ENCODE peak calls at places on chromosomes 1 and 21, in five cellular contexts. D, H, V, M and U are unnamed samples.

GRCh38 chr1:94798472-94798871 is 21.7 kb upstream of the SLC44A3 start:
- DNase-seq in V (no peak), M (no peak), H (no peak), D (no peak), U (no peak)

GRCh38 chr1:224333309-224333926 is 3.4 kb upstream of the NVL start:
- DNase-seq in H (peak; percentile 66), M (no peak), V (no peak), D (peak; percentile 54), U (no peak)

GRCh38 chr1:167599839-167600581 is 30.0 kb upstream of the RCSD1 start:
- DNase-seq in M (no peak), D (peak; percentile 58), H (no peak), V (no peak), U (no peak)

GRCh38 chr1:118842462-118843201 is 145.5 kb downstream of the TBX15 start:
- DNase-seq in D (peak; percentile 4), M (no peak), H (peak; percentile 12), V (no peak), U (peak; percentile 19)

GRCh38 chr1:20498116-20498515 is 9.8 kb downstream of the MUL1 start:
- DNase-seq in D (no peak), V (no peak), M (no peak), H (no peak), U (no peak)

GRCh38 chr1:92274939-92275338 is 23.8 kb downstream of the GLMN start:
- DNase-seq in M (no peak), D (no peak), V (no peak), H (no peak), U (no peak)

GRCh38 chr1:105436589-105437259 is 1619.8 kb upstream of the PRMT6 start:
- DNase-seq in M (no peak), H (no peak), V (no peak), D (no peak), U (peak; percentile 36)

GRCh38 chr1:169491845-169492281 is 6.1 kb upstream of the SLC19A2 start:
- DNase-seq in M (no peak), H (no peak), D (no peak), V (no peak), U (no peak)

GRCh38 chr21:14841511-14842472 is 223.0 kb downstream of the NRIP1 start:
- DNase-seq in H (no peak), V (no peak), M (no peak), D (no peak), U (no peak)

GRCh38 chr1:109229531-109230127 is 15.9 kb downstream of the SARS1 start:
- DNase-seq in H (peak; percentile 97), V (no peak), D (no peak), M (peak; percentile 89), U (no peak)

GRCh38 chr1:31510853-31511789 is 65.2 kb upstream of the TINAGL1 start:
- DNase-seq in H (no peak), V (no peak), D (peak; percentile 63), M (no peak), U (peak; percentile 29)

GRCh38 chr1:232149302-232150201 is 480.4 kb downstream of the SIPA1L2 start:
- DNase-seq in D (no peak), V (peak; percentile 26), M (no peak), H (no peak), U (no peak)

GRCh38 chr1:31507676-31508530 is 68.4 kb upstream of the TINAGL1 start:
- DNase-seq in V (no peak), D (no peak), M (no peak), H (no peak), U (no peak)

GRCh38 chr1:24720152-24720551 is 25.1 kb upstream of the CLIC4 start:
- DNase-seq in H (no peak), V (no peak), D (peak; percentile 35), M (no peak), U (peak; percentile 40)

GRCh38 chr21:45513003-45513706 is 29.1 kb downstream of the SLC19A1 start:
- DNase-seq in H (no peak), M (no peak), V (no peak), D (peak; percentile 67), U (peak; percentile 74)

GRCh38 chr1:61742620-61743431 is 546 bp downstream of the PATJ start:
- DNase-seq in H (peak; percentile 72), V (peak; percentile 36), D (peak; percentile 44), M (peak; percentile 52), U (peak; percentile 44)

GRCh38 chr1:238558156-238558555 is 667.4 kb upstream of the ZP4 start:
- DNase-seq in M (no peak), D (no peak), H (no peak), V (no peak), U (no peak)

GRCh38 chr1:26372039-26372438 is 511 bp downstream of the ZNF683 start:
- DNase-seq in H (no peak), D (no peak), M (no peak), V (no peak), U (no peak)

GRCh38 chr1:205805082-205805711 is 7.8 kb downstream of the SLC41A1 start:
- DNase-seq in M (no peak), V (no peak), D (no peak), H (no peak), U (no peak)

GRCh38 chr1:178614286-178614685 is 101.4 kb downstream of the TEX35 start:
- DNase-seq in D (no peak), H (no peak), M (no peak), V (no peak), U (no peak)

GRCh38 chr1:2481885-2482284 is 5.8 kb downstream of the PLCH2 start:
- DNase-seq in V (no peak), D (no peak), M (no peak), H (no peak), U (no peak)

GRCh38 chr1:178774263-178774662 is 49.2 kb downstream of the RALGPS2 start:
- DNase-seq in M (no peak), H (no peak), V (no peak), D (no peak), U (no peak)

GRCh38 chr1:119954476-119955422 is 58.4 kb upstream of the ADAM30 start:
- DNase-seq in H (no peak), M (no peak), D (no peak), V (no peak), U (no peak)
- TF ChIP-seq CTCF in H (no peak), M (no peak), D (no peak), V (no peak), U (no peak)

DNA sequence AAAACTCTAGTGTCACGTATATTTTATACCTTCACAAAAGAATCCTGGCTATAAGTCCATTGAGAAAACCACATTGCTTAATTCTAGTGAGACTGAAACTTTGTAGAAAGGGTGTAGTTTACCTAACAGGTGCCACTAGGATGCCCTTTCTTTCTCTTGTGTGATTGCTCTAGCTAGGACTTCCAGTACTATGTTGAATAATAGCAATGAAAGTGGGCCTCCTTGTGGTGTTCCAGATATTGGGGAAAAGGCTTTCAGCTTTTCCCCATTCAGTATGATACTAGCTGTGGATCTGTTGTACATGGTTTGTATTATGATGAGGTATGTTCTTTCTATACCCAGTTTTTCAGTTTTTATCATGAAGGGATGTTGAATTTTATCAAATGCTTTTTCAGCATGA is 39.7 kb upstream of the CHODL start:
- DNase-seq in M (no peak), H (peak; percentile 22), V (no peak), D (no peak), U (no peak)
- TF ChIP-seq CTCF in M (no peak), H (peak; percentile 38), V (no peak), D (no peak), U (no peak)

DNA sequence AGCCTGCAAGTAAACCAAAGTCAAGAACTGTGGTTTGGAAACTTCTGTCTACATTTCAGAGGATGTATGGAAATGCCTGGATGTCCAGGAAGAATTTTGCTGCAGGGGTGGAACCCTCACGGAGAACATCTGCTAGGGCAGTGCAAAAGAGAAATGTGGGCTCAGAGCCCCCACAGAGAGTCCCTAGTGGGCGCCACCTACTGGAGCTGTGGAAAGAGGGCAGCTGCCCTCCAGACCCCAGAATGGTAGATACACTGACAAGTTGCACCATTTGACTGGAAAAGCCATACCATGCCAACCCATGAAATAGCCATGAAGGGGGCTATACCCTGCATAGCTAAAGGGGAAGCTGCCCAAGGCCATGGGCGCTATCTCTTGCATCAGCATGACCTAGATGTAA is 1672.4 kb downstream of the KCNT2 start:
- DNase-seq in V (no peak), H (no peak), M (peak; percentile 22), D (no peak), U (no peak)
- TF ChIP-seq CTCF in V (no peak), H (peak; percentile 33), M (no peak), D (no peak), U (no peak)

GRCh38 chr1:77683142-77683835 is 831 bp upstream of the ZZZ3 start:
- DNase-seq in H (peak; percentile 97), M (peak; percentile 91), D (peak; percentile 90), V (peak; percentile 59), U (peak; percentile 97)

GRCh38 chr1:77683836-77684148 is 1.3 kb upstream of the ZZZ3 start:
- DNase-seq in V (no peak), H (no peak), D (no peak), M (no peak), U (no peak)

GRCh38 chr1:77688939-77689338 is 6.5 kb upstream of the ZZZ3 start:
- DNase-seq in M (no peak), D (no peak), H (no peak), V (no peak), U (no peak)

GRCh38 chr1:77686784-77687518 is 4.5 kb upstream of the ZZZ3 start:
- DNase-seq in V (no peak), D (no peak), M (peak; percentile 70), H (peak; percentile 37), U (peak; percentile 30)

DNA sequence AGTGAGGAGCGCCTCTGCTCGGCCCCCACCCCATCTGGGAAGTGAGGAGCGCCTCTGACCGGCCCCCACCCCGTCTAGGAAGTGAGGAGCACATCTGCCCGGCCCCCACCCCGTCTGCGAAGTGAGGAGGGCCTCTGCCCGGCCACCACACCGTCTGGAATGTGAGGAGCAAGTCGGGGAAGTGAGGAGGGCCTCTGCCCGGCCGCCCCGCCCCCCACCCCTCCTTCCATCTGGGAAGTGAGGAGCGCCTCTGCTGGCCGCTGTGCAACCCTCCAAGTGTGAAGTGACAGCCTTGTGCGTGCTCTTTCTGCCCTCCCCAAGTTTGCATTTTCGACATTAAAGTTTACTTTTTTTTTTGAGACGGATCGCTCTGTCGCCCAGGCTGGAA is 5.1 kb upstream of the ZZZ3 start:
- DNase-seq in V (no peak), M (peak; percentile 85), D (peak; percentile 27), H (peak; percentile 86), U (peak; percentile 34)
- TF ChIP-seq CTCF in V (peak; percentile 7), M (peak; percentile 18), D (no peak), H (peak; percentile 54), U (no peak)

DNA sequence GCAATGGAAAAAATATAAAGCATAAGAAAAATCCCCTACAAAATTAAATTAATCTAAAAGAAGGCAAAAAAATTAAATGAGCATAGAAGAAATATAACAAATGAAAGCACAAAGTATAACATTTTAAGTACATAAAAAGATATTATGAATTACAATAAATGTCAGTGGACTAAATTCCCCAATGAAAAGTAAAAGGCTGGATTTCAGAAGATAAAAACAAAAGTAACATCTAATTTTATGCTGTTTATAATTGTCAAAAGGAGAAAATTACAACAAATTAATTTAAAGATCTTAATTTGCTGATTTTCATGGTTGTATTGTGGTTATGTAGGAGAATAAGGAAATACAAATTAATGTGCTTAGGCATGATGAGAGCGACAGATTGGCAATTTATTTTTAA is 92.8 kb downstream of the NGF start:
- DNase-seq in D (no peak), H (no peak), M (no peak), V (no peak), U (no peak)
- TF ChIP-seq CTCF in D (no peak), H (no peak), M (no peak), V (no peak), U (no peak)